ENCODE peak calls at places on chromosomes 6 and 20, in ten cellular contexts. L, D, W, I, J, Q, O, F, C and A are unnamed samples.

GRCh38 chr6:17393335-17394191 is at the start of gene CAP2:
- DNase-seq in W (peak), I (peak), F (peak), J (no peak), C (peak), L (no peak), O (peak), D (no peak), Q (peak), A (no peak)

GRCh38 chr6:137095651-137096238 is 51.0 kb upstream of the IL20RA start:
- DNase-seq in C (no peak), D (no peak), I (no peak), J (no peak), Q (no peak), W (no peak), F (no peak), L (no peak), O (no peak), A (no peak)

GRCh38 chr6:128558021-128558420 is 37.6 kb upstream of the PTPRK start:
- DNase-seq in O (no peak), I (no peak), J (no peak), W (no peak), L (no peak), D (no peak), Q (no peak), C (no peak), F (no peak), A (no peak)

GRCh38 chr6:34318492-34319470 is 70.0 kb upstream of the SMIM29 start:
- DNase-seq in I (no peak), D (no peak), J (no peak), F (no peak), O (no peak), W (no peak), Q (no peak), L (no peak), C (no peak), A (no peak)

GRCh38 chr20:64223526-64224067 is 32.0 kb upstream of the PCMTD2 start:
- DNase-seq in Q (no peak), D (no peak), O (peak), W (peak), F (no peak), C (no peak), L (no peak), I (peak), J (peak), A (no peak)

GRCh38 chr20:25230177-25230831 is 17.6 kb upstream of the PYGB start:
- DNase-seq in W (no peak), Q (no peak), F (no peak), O (no peak), I (no peak), D (no peak), J (no peak), L (no peak), C (no peak), A (no peak)

GRCh38 chr6:134293659-134294161 is 24.2 kb downstream of the SGK1 start:
- DNase-seq in O (no peak), J (no peak), Q (no peak), W (no peak), C (no peak), D (no peak), I (no peak), L (no peak), F (no peak), A (no peak)

GRCh38 chr6:73774311-73774766 is 78.3 kb downstream of the CD109 start:
- DNase-seq in J (peak), O (no peak), C (peak), F (no peak), L (no peak), D (no peak), Q (no peak), I (peak), W (no peak), A (no peak)

GRCh38 chr6:105713474-105714118 is 310.7 kb upstream of the PREP start:
- DNase-seq in I (no peak), F (peak), J (no peak), C (no peak), W (no peak), O (no peak), L (no peak), D (no peak), Q (no peak), A (no peak)